ENCODE peak calls at places on chromosomes 13 and 19, in six cellular contexts. One of them, this sample, is unnamed.
A peak's percentile ranks its signal among the peaks of the same experiment; 100 is the strongest.

GRCh38 chr19:6199240-6199983 is 63.9 kb downstream of the ACSBG2 start:
- DNase-seq in MM.1S: peak; percentile 100
- DNase-seq in GM23248: peak; percentile 99
- DNase-seq in OCI-LY7: peak; percentile 99
- DNase-seq in HCT116: peak; percentile 97
- DNase-seq in GM23338: peak; percentile 98
- DNase-seq in this sample: peak; percentile 100

GRCh38 chr13:91058066-91058465 is 289.4 kb upstream of the MIR17HG start:
- DNase-seq in GM23338: peak; percentile 8
- DNase-seq in MM.1S: peak; percentile 44
- DNase-seq in OCI-LY7: no peak
- DNase-seq in GM23248: no peak
- DNase-seq in HCT116: no peak
- DNase-seq in this sample: peak; percentile 37

GRCh38 chr19:14979498-14980255 is at the start of gene SLC1A6:
- DNase-seq in MM.1S: no peak
- DNase-seq in OCI-LY7: no peak
- DNase-seq in GM23248: peak; percentile 3
- DNase-seq in HCT116: no peak
- DNase-seq in GM23338: peak; percentile 83
- DNase-seq in this sample: peak; percentile 89

GRCh38 chr19:49149652-49150105 is 5.5 kb downstream of the HRC start:
- DNase-seq in GM23338: peak; percentile 93
- DNase-seq in OCI-LY7: peak; percentile 86
- DNase-seq in HCT116: peak; percentile 85
- DNase-seq in MM.1S: peak; percentile 19
- DNase-seq in GM23248: peak; percentile 83
- DNase-seq in this sample: peak; percentile 92

GRCh38 chr13:49586717-49587116 is 1.4 kb upstream of the RCBTB1 start:
- DNase-seq in MM.1S: no peak
- DNase-seq in HCT116: no peak
- DNase-seq in GM23338: no peak
- DNase-seq in OCI-LY7: no peak
- DNase-seq in GM23248: no peak
- DNase-seq in this sample: no peak

GRCh38 chr13:33217256-33217655 is 68.3 kb downstream of the STARD13 start:
- DNase-seq in GM23248: no peak
- DNase-seq in MM.1S: no peak
- DNase-seq in GM23338: no peak
- DNase-seq in HCT116: no peak
- DNase-seq in OCI-LY7: no peak
- DNase-seq in this sample: no peak

GRCh38 chr13:102707465-102707864 is 12.6 kb upstream of the METTL21C start:
- DNase-seq in HCT116: no peak
- DNase-seq in GM23338: no peak
- DNase-seq in GM23248: peak; percentile 85
- DNase-seq in OCI-LY7: no peak
- DNase-seq in MM.1S: no peak
- DNase-seq in this sample: no peak

GRCh38 chr13:30107126-30107525 is 200.2 kb downstream of the KATNAL1 start:
- DNase-seq in MM.1S: no peak
- DNase-seq in HCT116: no peak
- DNase-seq in OCI-LY7: no peak
- DNase-seq in GM23338: no peak
- DNase-seq in GM23248: no peak
- DNase-seq in this sample: no peak

GRCh38 chr19:16376649-16377048 is 52.0 kb downstream of the KLF2 start:
- DNase-seq in MM.1S: no peak
- DNase-seq in HCT116: no peak
- DNase-seq in GM23338: peak; percentile 82
- DNase-seq in GM23248: peak; percentile 16
- DNase-seq in OCI-LY7: peak; percentile 58
- DNase-seq in this sample: peak; percentile 34

GRCh38 chr13:87107626-87108025 is 563.5 kb upstream of the SLITRK5 start:
- DNase-seq in GM23248: peak; percentile 70
- DNase-seq in HCT116: no peak
- DNase-seq in MM.1S: no peak
- DNase-seq in OCI-LY7: no peak
- DNase-seq in GM23338: no peak
- DNase-seq in this sample: no peak

GRCh38 chr19:49513746-49514118 is 1.3 kb downstream of the FCGRT start:
- DNase-seq in HCT116: no peak
- DNase-seq in OCI-LY7: no peak
- DNase-seq in MM.1S: no peak
- DNase-seq in GM23248: no peak
- DNase-seq in GM23338: no peak
- DNase-seq in this sample: no peak

GRCh38 chr13:95437561-95437960 is 115.0 kb upstream of the CLDN10 start:
- DNase-seq in HCT116: no peak
- DNase-seq in MM.1S: no peak
- DNase-seq in OCI-LY7: no peak
- DNase-seq in GM23338: no peak
- DNase-seq in GM23248: no peak
- DNase-seq in this sample: no peak

GRCh38 chr19:40249201-40249600 is 22.7 kb upstream of the CCNP start:
- DNase-seq in GM23248: no peak
- DNase-seq in OCI-LY7: no peak
- DNase-seq in MM.1S: no peak
- DNase-seq in HCT116: no peak
- DNase-seq in GM23338: no peak
- DNase-seq in this sample: no peak

GRCh38 chr13:20848944-20849343 is 53.6 kb downstream of the XPO4 start:
- DNase-seq in MM.1S: no peak
- DNase-seq in GM23248: no peak
- DNase-seq in GM23338: no peak
- DNase-seq in HCT116: no peak
- DNase-seq in OCI-LY7: no peak
- DNase-seq in this sample: no peak

GRCh38 chr13:28438598-28439334 is 56.2 kb downstream of the FLT1 start:
- DNase-seq in OCI-LY7: no peak
- DNase-seq in HCT116: no peak
- DNase-seq in MM.1S: no peak
- DNase-seq in GM23338: peak; percentile 84
- DNase-seq in GM23248: no peak
- DNase-seq in this sample: no peak

GRCh38 chr13:49371943-49372636 is 71.8 kb downstream of the CAB39L start:
- DNase-seq in OCI-LY7: peak; percentile 91
- DNase-seq in GM23248: no peak
- DNase-seq in MM.1S: no peak
- DNase-seq in HCT116: no peak
- DNase-seq in GM23338: no peak
- DNase-seq in this sample: no peak

GRCh38 chr19:18848860-18849661 is 17.3 kb downstream of the UPF1 start:
- DNase-seq in GM23248: peak; percentile 92
- DNase-seq in HCT116: no peak
- DNase-seq in OCI-LY7: no peak
- DNase-seq in MM.1S: no peak
- DNase-seq in GM23338: no peak
- DNase-seq in this sample: no peak

GRCh38 chr13:27016871-27017270 is 154.7 kb downstream of the USP12 start:
- DNase-seq in GM23338: no peak
- DNase-seq in OCI-LY7: no peak
- DNase-seq in HCT116: no peak
- DNase-seq in MM.1S: no peak
- DNase-seq in GM23248: no peak
- DNase-seq in this sample: no peak

GRCh38 chr19:47518139-47518538 is 3.3 kb upstream of the NAPA start:
- DNase-seq in HCT116: no peak
- DNase-seq in GM23248: no peak
- DNase-seq in GM23338: no peak
- DNase-seq in MM.1S: peak; percentile 79
- DNase-seq in OCI-LY7: peak; percentile 97
- DNase-seq in this sample: no peak

GRCh38 chr19:31113250-31113685 is 236.0 kb downstream of the TSHZ3 start:
- DNase-seq in OCI-LY7: no peak
- DNase-seq in HCT116: no peak
- DNase-seq in MM.1S: no peak
- DNase-seq in GM23338: no peak
- DNase-seq in GM23248: peak; percentile 44
- DNase-seq in this sample: no peak

GRCh38 chr13:39266426-39266825 is 228.2 kb downstream of the NHLRC3 start:
- DNase-seq in HCT116: no peak
- DNase-seq in OCI-LY7: no peak
- DNase-seq in GM23248: no peak
- DNase-seq in GM23338: no peak
- DNase-seq in MM.1S: no peak
- DNase-seq in this sample: no peak

GRCh38 chr19:5536337-5536894 is 31.3 kb downstream of the TINCR start:
- DNase-seq in HCT116: peak; percentile 51
- DNase-seq in GM23248: peak; percentile 65
- DNase-seq in MM.1S: no peak
- DNase-seq in GM23338: peak; percentile 97
- DNase-seq in OCI-LY7: no peak
- DNase-seq in this sample: peak; percentile 97

GRCh38 chr13:89163081-89163480 is 1491.9 kb downstream of the SLITRK5 start:
- DNase-seq in HCT116: no peak
- DNase-seq in GM23248: no peak
- DNase-seq in OCI-LY7: no peak
- DNase-seq in GM23338: no peak
- DNase-seq in MM.1S: no peak
- DNase-seq in this sample: no peak

GRCh38 chr19:2084993-2085720 is 11.0 kb downstream of the MOB3A start:
- DNase-seq in OCI-LY7: peak; percentile 98
- DNase-seq in HCT116: no peak
- DNase-seq in MM.1S: peak; percentile 100
- DNase-seq in GM23248: peak; percentile 79
- DNase-seq in GM23338: no peak
- DNase-seq in this sample: no peak

DNA sequence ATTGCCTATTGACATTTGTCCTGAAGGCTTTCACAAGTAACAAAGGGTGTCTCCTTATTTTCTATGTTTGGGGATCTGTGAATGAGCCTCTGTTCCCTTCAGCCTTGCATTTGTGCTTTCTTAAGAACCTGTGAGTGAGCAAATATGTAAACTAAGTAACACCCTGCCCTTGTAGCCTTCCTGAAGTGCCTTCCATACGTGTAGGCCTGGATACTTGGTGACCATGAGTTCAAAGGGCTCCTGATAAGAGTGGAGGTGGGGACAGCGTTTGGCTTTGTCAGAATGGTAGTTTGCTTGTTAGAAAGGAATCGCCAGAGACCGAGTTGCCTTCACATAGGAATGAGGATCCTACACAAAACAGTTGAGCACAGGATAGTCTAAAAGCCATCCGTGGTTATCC is 14.5 kb upstream of the CCDC97 start:
- DNase-seq in OCI-LY7: no peak
- DNase-seq in MM.1S: no peak
- DNase-seq in GM23338: no peak
- DNase-seq in GM23248: no peak
- DNase-seq in HCT116: no peak
- DNase-seq in this sample: no peak
- H3K4me1 ChIP-seq in OCI-LY7: peaks cover 16% of the 10 kb centered on the region
- H3K4me1 ChIP-seq in MM.1S: peaks cover 59% of the 10 kb centered on the region
- H3K4me1 ChIP-seq in GM23338: no peaks in the 10 kb centered on the region
- H3K4me1 ChIP-seq in GM23248: peaks cover 26% of the 10 kb centered on the region
- H3K4me1 ChIP-seq in HCT116: no peaks in the 10 kb centered on the region
- H3K4me1 ChIP-seq in this sample: no peaks in the 10 kb centered on the region

GRCh38 chr19:54355675-54356074 is 9.1 kb downstream of the LAIR1 start:
- DNase-seq in HCT116: no peak
- DNase-seq in OCI-LY7: no peak
- DNase-seq in GM23338: no peak
- DNase-seq in GM23248: no peak
- DNase-seq in MM.1S: no peak
- DNase-seq in this sample: no peak

GRCh38 chr19:54352041-54352440 is 12.7 kb downstream of the LAIR1 start:
- DNase-seq in MM.1S: peak; percentile 52
- DNase-seq in HCT116: no peak
- DNase-seq in OCI-LY7: no peak
- DNase-seq in GM23338: no peak
- DNase-seq in GM23248: no peak
- DNase-seq in this sample: no peak

GRCh38 chr19:54352546-54352945 is 12.2 kb downstream of the LAIR1 start:
- DNase-seq in OCI-LY7: no peak
- DNase-seq in GM23338: no peak
- DNase-seq in HCT116: no peak
- DNase-seq in GM23248: no peak
- DNase-seq in MM.1S: no peak
- DNase-seq in this sample: no peak

GRCh38 chr19:54354761-54355160 is 10.0 kb downstream of the LAIR1 start:
- DNase-seq in HCT116: no peak
- DNase-seq in GM23338: no peak
- DNase-seq in OCI-LY7: no peak
- DNase-seq in MM.1S: no peak
- DNase-seq in GM23248: no peak
- DNase-seq in this sample: no peak

DNA sequence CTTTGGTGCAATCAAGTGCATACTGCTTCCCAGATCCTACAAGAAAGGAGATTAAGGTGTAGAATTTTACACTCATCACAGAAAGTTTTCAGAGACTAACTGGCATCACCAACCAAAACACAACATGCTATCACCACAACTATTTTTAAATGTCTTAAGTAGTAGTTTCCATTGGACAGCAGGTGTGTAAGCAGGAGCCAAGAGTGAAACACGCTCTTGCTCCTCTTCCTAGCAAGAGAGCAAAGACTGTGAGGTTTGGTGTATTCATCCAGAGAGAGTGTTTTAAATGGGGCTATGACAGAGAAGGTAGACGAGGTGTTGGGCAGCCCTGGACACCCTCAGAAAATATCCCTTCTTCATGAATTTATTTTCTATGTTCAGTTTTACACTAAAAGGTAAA is 12.5 kb upstream of the LILRA4 start:
- DNase-seq in HCT116: no peak
- DNase-seq in GM23248: no peak
- DNase-seq in OCI-LY7: no peak
- DNase-seq in GM23338: no peak
- DNase-seq in MM.1S: peak; percentile 80
- DNase-seq in this sample: no peak
- TF ChIP-seq EZH2phosphoT487 in HCT116: no peak
- TF ChIP-seq EZH2phosphoT487 in GM23248: no peak
- TF ChIP-seq EZH2phosphoT487 in OCI-LY7: no peak
- TF ChIP-seq EZH2phosphoT487 in GM23338: no peak
- TF ChIP-seq EZH2phosphoT487 in MM.1S: no peak
- TF ChIP-seq EZH2phosphoT487 in this sample: no peak

GRCh38 chr19:35509018-35509652 is 4.3 kb downstream of the DMKN start:
- DNase-seq in MM.1S: no peak
- DNase-seq in OCI-LY7: no peak
- DNase-seq in GM23338: peak; percentile 78
- DNase-seq in GM23248: peak; percentile 38
- DNase-seq in HCT116: peak; percentile 59
- DNase-seq in this sample: peak; percentile 62
- H3K4me3 ChIP-seq in MM.1S: no peak overlapping the region
- H3K4me3 ChIP-seq in OCI-LY7: no peak overlapping the region
- H3K4me3 ChIP-seq in GM23338: peak overlapping the region; percentile 87
- H3K4me3 ChIP-seq in GM23248: peak overlapping the region; percentile 75
- H3K4me3 ChIP-seq in HCT116: peak overlapping the region; percentile 70
- H3K4me3 ChIP-seq in this sample: peak overlapping the region; percentile 74

DNA sequence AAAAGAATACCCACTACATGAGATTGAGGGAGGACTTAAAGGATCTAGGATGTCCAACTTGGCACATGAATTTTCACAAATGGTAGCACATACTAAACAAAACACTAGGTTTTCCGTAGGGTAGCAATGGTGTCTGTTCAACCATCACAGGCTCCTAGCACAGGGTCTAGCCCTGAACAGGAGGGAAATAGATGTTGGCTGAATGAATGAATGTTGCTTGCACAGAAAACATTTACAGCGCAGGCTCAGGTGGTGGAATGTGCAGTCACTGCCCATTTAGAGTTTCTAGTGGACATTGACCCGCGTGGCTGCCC is 1.9 kb upstream of the MYCBP2 start:
- DNase-seq in GM23338: no peak
- DNase-seq in GM23248: no peak
- DNase-seq in OCI-LY7: no peak
- DNase-seq in HCT116: no peak
- DNase-seq in MM.1S: no peak
- DNase-seq in this sample: no peak
- H3K4me1 ChIP-seq in GM23338: peaks cover 35% of the 10 kb centered on the region
- H3K4me1 ChIP-seq in GM23248: peaks cover 25% of the 10 kb centered on the region
- H3K4me1 ChIP-seq in OCI-LY7: peaks cover 48% of the 10 kb centered on the region
- H3K4me1 ChIP-seq in HCT116: peaks cover 35% of the 10 kb centered on the region
- H3K4me1 ChIP-seq in MM.1S: peaks cover 31% of the 10 kb centered on the region
- H3K4me1 ChIP-seq in this sample: peaks cover 21% of the 10 kb centered on the region

This sample was measured in neural progenitor cell.